ENCODE peak calls at places on chromosome 11, in seven cellular contexts. T is astrocyte; O is endothelial cell; G is GM12891; M is astrocyte of the hippocampus; X is stimulated activated CD8-positive, alpha-beta memory T cell treated with anti-CD3 and anti-CD28 coated beads, Interleukin-15, amount 100 ng/mL, for 4 hours; Z is A549. K is an unnamed sample.

GRCh38 chr11:117145393-117145761 is 1.3 kb downstream of the PAFAH1B2 start:
- DNase-seq in O (peak; percentile 7), T (peak; percentile 38), M (peak; percentile 65), G (no peak), X (no peak), Z (peak; percentile 38), K (peak; percentile 18)

GRCh38 chr11:132638421-132638820 is 893.9 kb downstream of the OPCML start:
- DNase-seq in X (no peak), Z (no peak), O (no peak), T (no peak), M (no peak), G (no peak), K (no peak)

GRCh38 chr11:8807544-8808225 is 103.3 kb upstream of the AKIP1 start:
- DNase-seq in M (peak; percentile 72), T (peak; percentile 96), Z (no peak), O (no peak), G (no peak), X (no peak), K (peak; percentile 61)

GRCh38 chr11:86106916-86107315 is 38.0 kb upstream of the PICALM start:
- DNase-seq in T (peak; percentile 47), X (no peak), M (no peak), O (no peak), Z (no peak), G (no peak), K (no peak)

GRCh38 chr11:328012-328411 is 7.4 kb upstream of the IFITM3 start:
- DNase-seq in G (no peak), O (no peak), X (no peak), M (no peak), T (no peak), Z (no peak), K (no peak)

GRCh38 chr11:14189874-14190273 is 169.1 kb downstream of the RRAS2 start:
- DNase-seq in M (no peak), O (no peak), Z (no peak), X (no peak), T (no peak), G (no peak), K (peak; percentile 19)

GRCh38 chr11:12653729-12654128 is 20.5 kb upstream of the TEAD1 start:
- DNase-seq in T (no peak), O (no peak), X (no peak), G (no peak), Z (no peak), M (peak; percentile 9), K (no peak)

GRCh38 chr11:119585038-119585666 is 143.8 kb downstream of the NECTIN1 start:
- DNase-seq in Z (no peak), G (no peak), M (peak; percentile 71), O (peak; percentile 10), X (no peak), T (no peak), K (peak; percentile 10)

GRCh38 chr11:10301656-10302293 is 3.1 kb upstream of the ADM start:
- DNase-seq in O (no peak), Z (no peak), M (peak; percentile 21), G (no peak), X (no peak), T (peak; percentile 63), K (no peak)

GRCh38 chr11:19992998-19993397 is 167.3 kb downstream of the DBX1 start:
- DNase-seq in Z (no peak), T (no peak), O (no peak), X (no peak), M (no peak), G (no peak), K (no peak)

GRCh38 chr11:35337136-35337918 is 82.0 kb downstream of the SLC1A2 start:
- DNase-seq in X (no peak), Z (peak; percentile 90), T (peak; percentile 99), G (no peak), O (no peak), M (peak; percentile 91), K (no peak)

GRCh38 chr11:81224396-81224795 is 1509.3 kb downstream of the FAM181B start:
- DNase-seq in M (no peak), T (no peak), G (no peak), O (no peak), X (no peak), Z (no peak), K (no peak)

GRCh38 chr11:60844870-60845221 is 2.9 kb downstream of the CCDC86 start:
- DNase-seq in X (no peak), Z (no peak), T (no peak), M (no peak), O (no peak), G (no peak), K (no peak)

GRCh38 chr11:32259641-32260081 is 168.8 kb downstream of the RCN1 start:
- DNase-seq in G (peak; percentile 29), X (no peak), Z (peak; percentile 11), M (peak; percentile 63), T (peak; percentile 81), O (no peak), K (peak; percentile 31)

GRCh38 chr11:61732705-61733104 is 19.7 kb upstream of the MYRF start:
- DNase-seq in Z (no peak), T (peak; percentile 57), X (no peak), O (no peak), G (no peak), M (peak; percentile 47), K (no peak)

GRCh38 chr11:132969892-132970291 is 562.4 kb downstream of the OPCML start:
- DNase-seq in X (no peak), G (no peak), M (no peak), Z (no peak), O (no peak), T (no peak), K (no peak)

GRCh38 chr11:75554258-75555022 is 7.6 kb upstream of the SERPINH1 start:
- DNase-seq in X (no peak), O (no peak), Z (no peak), M (peak; percentile 97), G (no peak), T (peak; percentile 99), K (peak; percentile 82)

GRCh38 chr11:63779044-63779443 is 10.5 kb upstream of the ZFTA start:
- DNase-seq in Z (no peak), G (no peak), O (no peak), M (peak; percentile 36), X (no peak), T (no peak), K (no peak)

GRCh38 chr11:76293189-76293631 is 86.9 kb upstream of the WNT11 start:
- DNase-seq in Z (no peak), T (no peak), O (no peak), M (no peak), G (peak; percentile 37), X (no peak), K (no peak)

GRCh38 chr11:117833401-117833891 is 8.9 kb upstream of the FXYD2 start:
- DNase-seq in Z (no peak), O (no peak), X (no peak), G (no peak), M (no peak), T (no peak), K (peak; percentile 82)

GRCh38 chr11:44912270-44912987 is 38.3 kb downstream of the TP53I11 start:
- DNase-seq in M (no peak), X (no peak), G (no peak), Z (no peak), T (no peak), O (no peak), K (no peak)

GRCh38 chr11:121534131-121535093 is 81.6 kb upstream of the SORL1-AS1 start:
- DNase-seq in T (no peak), X (no peak), Z (no peak), M (peak; percentile 55), G (no peak), O (no peak), K (no peak)

GRCh38 chr11:57681168-57681567 is 13.3 kb downstream of the ZDHHC5 start:
- DNase-seq in M (no peak), X (no peak), T (no peak), G (no peak), O (no peak), Z (no peak), K (no peak)

GRCh38 chr11:34185926-34186841 is 80.8 kb downstream of the NAT10 start:
- DNase-seq in Z (no peak), M (peak; percentile 67), X (no peak), O (peak; percentile 61), T (no peak), G (no peak), K (no peak)